ENCODE peak calls at places on chromosome 3, in seven cellular contexts. One of them, this sample, is unnamed.

GRCh38 chr3:132509506-132509905 is 87.6 kb upstream of the ACKR4 start:
- DNase-seq in lower lobe of right lung: no peak
- DNase-seq in colonic mucosa: no peak
- DNase-seq in cardiac muscle cell: no peak
- DNase-seq in astrocyte: no peak
- DNase-seq in A549: no peak
- DNase-seq in AG04450: no peak
- DNase-seq in this sample: no peak

GRCh38 chr3:40550168-40550567 is 25.4 kb downstream of the ZNF621 start:
- DNase-seq in A549: no peak
- DNase-seq in cardiac muscle cell: no peak
- DNase-seq in AG04450: no peak
- DNase-seq in lower lobe of right lung: no peak
- DNase-seq in colonic mucosa: no peak
- DNase-seq in astrocyte: no peak
- DNase-seq in this sample: no peak

GRCh38 chr3:182843478-182843877 is 50.2 kb downstream of the ATP11B start:
- DNase-seq in A549: no peak
- DNase-seq in colonic mucosa: no peak
- DNase-seq in cardiac muscle cell: no peak
- DNase-seq in lower lobe of right lung: no peak
- DNase-seq in AG04450: no peak
- DNase-seq in astrocyte: no peak
- DNase-seq in this sample: no peak

GRCh38 chr3:171190668-171191067 is 164.1 kb upstream of the SLC2A2 start:
- DNase-seq in A549: no peak
- DNase-seq in colonic mucosa: no peak
- DNase-seq in lower lobe of right lung: no peak
- DNase-seq in cardiac muscle cell: no peak
- DNase-seq in AG04450: no peak
- DNase-seq in astrocyte: peak; percentile 67
- DNase-seq in this sample: no peak

GRCh38 chr3:35070088-35070487 is 569.2 kb upstream of the ARPP21 start:
- DNase-seq in colonic mucosa: no peak
- DNase-seq in cardiac muscle cell: peak; percentile 46
- DNase-seq in A549: no peak
- DNase-seq in AG04450: no peak
- DNase-seq in astrocyte: no peak
- DNase-seq in lower lobe of right lung: no peak
- DNase-seq in this sample: no peak

GRCh38 chr3:18716101-18716500 is 291.0 kb upstream of the SATB1 start:
- DNase-seq in astrocyte: no peak
- DNase-seq in lower lobe of right lung: no peak
- DNase-seq in A549: no peak
- DNase-seq in cardiac muscle cell: no peak
- DNase-seq in colonic mucosa: no peak
- DNase-seq in AG04450: no peak
- DNase-seq in this sample: no peak

GRCh38 chr3:120072867-120073525 is 21.3 kb downstream of the GSK3B start:
- DNase-seq in colonic mucosa: no peak
- DNase-seq in AG04450: no peak
- DNase-seq in A549: peak; percentile 28
- DNase-seq in lower lobe of right lung: no peak
- DNase-seq in astrocyte: no peak
- DNase-seq in cardiac muscle cell: no peak
- DNase-seq in this sample: peak; percentile 16

GRCh38 chr3:20160230-20160629 is 25.8 kb downstream of the SGO1 start:
- DNase-seq in A549: no peak
- DNase-seq in lower lobe of right lung: no peak
- DNase-seq in colonic mucosa: no peak
- DNase-seq in cardiac muscle cell: no peak
- DNase-seq in astrocyte: no peak
- DNase-seq in AG04450: no peak
- DNase-seq in this sample: no peak

GRCh38 chr3:38367709-38368108 is 21.1 kb downstream of the XYLB start:
- DNase-seq in colonic mucosa: no peak
- DNase-seq in cardiac muscle cell: no peak
- DNase-seq in lower lobe of right lung: no peak
- DNase-seq in AG04450: no peak
- DNase-seq in A549: no peak
- DNase-seq in astrocyte: no peak
- DNase-seq in this sample: no peak

GRCh38 chr3:72520205-72520604 is 328.0 kb downstream of the SHQ1 start:
- DNase-seq in cardiac muscle cell: no peak
- DNase-seq in A549: no peak
- DNase-seq in astrocyte: no peak
- DNase-seq in colonic mucosa: no peak
- DNase-seq in lower lobe of right lung: no peak
- DNase-seq in AG04450: no peak
- DNase-seq in this sample: no peak

GRCh38 chr3:46624976-46625490 is 12.7 kb downstream of the FAM240A start:
- DNase-seq in colonic mucosa: no peak
- DNase-seq in lower lobe of right lung: no peak
- DNase-seq in A549: no peak
- DNase-seq in astrocyte: no peak
- DNase-seq in AG04450: no peak
- DNase-seq in cardiac muscle cell: no peak
- DNase-seq in this sample: no peak

GRCh38 chr3:50370594-50370993 is 11.3 kb upstream of the TMEM115 start:
- DNase-seq in AG04450: no peak
- DNase-seq in colonic mucosa: no peak
- DNase-seq in A549: peak; percentile 45
- DNase-seq in lower lobe of right lung: no peak
- DNase-seq in cardiac muscle cell: peak; percentile 50
- DNase-seq in astrocyte: no peak
- DNase-seq in this sample: peak; percentile 68

GRCh38 chr3:8324727-8325126 is 176.9 kb upstream of the LMCD1 start:
- DNase-seq in A549: peak; percentile 55
- DNase-seq in AG04450: no peak
- DNase-seq in cardiac muscle cell: peak; percentile 55
- DNase-seq in lower lobe of right lung: no peak
- DNase-seq in colonic mucosa: no peak
- DNase-seq in astrocyte: peak; percentile 30
- DNase-seq in this sample: peak; percentile 66

GRCh38 chr3:187165144-187165543 is 25.8 kb upstream of the RPL39L start:
- DNase-seq in astrocyte: peak; percentile 37
- DNase-seq in colonic mucosa: peak; percentile 35
- DNase-seq in A549: peak; percentile 53
- DNase-seq in AG04450: no peak
- DNase-seq in lower lobe of right lung: no peak
- DNase-seq in cardiac muscle cell: peak; percentile 84
- DNase-seq in this sample: peak; percentile 30

GRCh38 chr3:149654188-149654601 is 3.6 kb downstream of the WWTR1 start:
- DNase-seq in AG04450: no peak
- DNase-seq in cardiac muscle cell: no peak
- DNase-seq in lower lobe of right lung: no peak
- DNase-seq in astrocyte: peak; percentile 87
- DNase-seq in colonic mucosa: no peak
- DNase-seq in A549: no peak
- DNase-seq in this sample: no peak

GRCh38 chr3:53252105-53252946 is 3.5 kb downstream of the TKT start:
- DNase-seq in cardiac muscle cell: no peak
- DNase-seq in lower lobe of right lung: peak; percentile 65
- DNase-seq in A549: no peak
- DNase-seq in astrocyte: peak; percentile 18
- DNase-seq in AG04450: no peak
- DNase-seq in colonic mucosa: no peak
- DNase-seq in this sample: no peak

GRCh38 chr3:134699141-134699711 is 48.4 kb upstream of the KY start:
- DNase-seq in A549: no peak
- DNase-seq in astrocyte: no peak
- DNase-seq in colonic mucosa: no peak
- DNase-seq in lower lobe of right lung: no peak
- DNase-seq in cardiac muscle cell: no peak
- DNase-seq in AG04450: no peak
- DNase-seq in this sample: no peak

GRCh38 chr3:51393096-51393495 is 2.0 kb downstream of the RBM15B start:
- DNase-seq in cardiac muscle cell: no peak
- DNase-seq in lower lobe of right lung: no peak
- DNase-seq in A549: no peak
- DNase-seq in astrocyte: no peak
- DNase-seq in colonic mucosa: no peak
- DNase-seq in AG04450: no peak
- DNase-seq in this sample: no peak

GRCh38 chr3:30145281-30145680 is 461.1 kb upstream of the TGFBR2 start:
- DNase-seq in astrocyte: no peak
- DNase-seq in AG04450: no peak
- DNase-seq in lower lobe of right lung: no peak
- DNase-seq in cardiac muscle cell: no peak
- DNase-seq in colonic mucosa: no peak
- DNase-seq in A549: no peak
- DNase-seq in this sample: no peak

GRCh38 chr3:164004205-164004604 is 1074.1 kb downstream of the SI start:
- DNase-seq in cardiac muscle cell: no peak
- DNase-seq in lower lobe of right lung: no peak
- DNase-seq in astrocyte: no peak
- DNase-seq in A549: no peak
- DNase-seq in colonic mucosa: no peak
- DNase-seq in AG04450: no peak
- DNase-seq in this sample: no peak

GRCh38 chr3:150080058-150080730 is 109.5 kb upstream of the PFN2 start:
- DNase-seq in colonic mucosa: no peak
- DNase-seq in lower lobe of right lung: no peak
- DNase-seq in cardiac muscle cell: no peak
- DNase-seq in AG04450: no peak
- DNase-seq in A549: no peak
- DNase-seq in astrocyte: no peak
- DNase-seq in this sample: no peak

GRCh38 chr3:52490938-52491526 is 4.1 kb upstream of the STAB1 start:
- DNase-seq in astrocyte: peak; percentile 33
- DNase-seq in A549: no peak
- DNase-seq in AG04450: no peak
- DNase-seq in cardiac muscle cell: no peak
- DNase-seq in colonic mucosa: no peak
- DNase-seq in lower lobe of right lung: no peak
- DNase-seq in this sample: no peak

DNA sequence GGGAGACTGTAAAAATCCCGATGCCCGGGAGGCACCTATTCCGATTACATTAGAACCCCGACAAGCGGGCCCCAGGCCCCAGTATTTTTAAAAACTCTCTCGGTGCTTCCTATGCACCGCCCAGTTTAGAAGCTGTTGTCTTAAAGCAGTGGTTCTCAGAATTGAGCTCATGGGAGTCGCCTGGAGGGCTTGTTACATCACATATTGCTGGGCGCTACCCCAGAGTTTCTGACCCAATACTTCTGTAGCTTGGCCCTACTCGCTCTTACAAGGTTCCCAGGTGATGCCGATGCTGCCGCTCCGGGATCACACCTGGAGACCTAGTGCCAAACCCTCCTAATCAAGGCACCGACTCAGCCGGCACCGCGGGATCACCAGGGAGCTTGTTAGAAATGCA is 35.2 kb downstream of the CPN2 start:
- DNase-seq in A549: peak; percentile 33
- DNase-seq in lower lobe of right lung: no peak
- DNase-seq in colonic mucosa: no peak
- DNase-seq in AG04450: no peak
- DNase-seq in astrocyte: peak; percentile 37
- DNase-seq in cardiac muscle cell: no peak
- DNase-seq in this sample: no peak
- H3K4me3 ChIP-seq in A549: peak overlapping the region; percentile 43
- H3K4me3 ChIP-seq in lower lobe of right lung: peak overlapping the region; percentile 56
- H3K4me3 ChIP-seq in colonic mucosa: no peak overlapping the region
- H3K4me3 ChIP-seq in AG04450: peak overlapping the region; percentile 1
- H3K4me3 ChIP-seq in astrocyte: peak overlapping the region; percentile 50
- H3K4me3 ChIP-seq in cardiac muscle cell: peak overlapping the region; percentile 20
- H3K4me3 ChIP-seq in this sample: no peak overlapping the region

GRCh38 chr3:126996905-126997304 is 14.0 kb downstream of the PLXNA1 start:
- DNase-seq in cardiac muscle cell: no peak
- DNase-seq in astrocyte: peak; percentile 47
- DNase-seq in A549: no peak
- DNase-seq in AG04450: no peak
- DNase-seq in colonic mucosa: no peak
- DNase-seq in lower lobe of right lung: no peak
- DNase-seq in this sample: no peak
- TF ChIP-seq CTCF in cardiac muscle cell: no peak
- TF ChIP-seq CTCF in astrocyte: no peak
- TF ChIP-seq CTCF in A549: no peak
- TF ChIP-seq CTCF in AG04450: no peak
- TF ChIP-seq CTCF in colonic mucosa: no peak
- TF ChIP-seq CTCF in lower lobe of right lung: no peak
- TF ChIP-seq CTCF in this sample: no peak

DNA sequence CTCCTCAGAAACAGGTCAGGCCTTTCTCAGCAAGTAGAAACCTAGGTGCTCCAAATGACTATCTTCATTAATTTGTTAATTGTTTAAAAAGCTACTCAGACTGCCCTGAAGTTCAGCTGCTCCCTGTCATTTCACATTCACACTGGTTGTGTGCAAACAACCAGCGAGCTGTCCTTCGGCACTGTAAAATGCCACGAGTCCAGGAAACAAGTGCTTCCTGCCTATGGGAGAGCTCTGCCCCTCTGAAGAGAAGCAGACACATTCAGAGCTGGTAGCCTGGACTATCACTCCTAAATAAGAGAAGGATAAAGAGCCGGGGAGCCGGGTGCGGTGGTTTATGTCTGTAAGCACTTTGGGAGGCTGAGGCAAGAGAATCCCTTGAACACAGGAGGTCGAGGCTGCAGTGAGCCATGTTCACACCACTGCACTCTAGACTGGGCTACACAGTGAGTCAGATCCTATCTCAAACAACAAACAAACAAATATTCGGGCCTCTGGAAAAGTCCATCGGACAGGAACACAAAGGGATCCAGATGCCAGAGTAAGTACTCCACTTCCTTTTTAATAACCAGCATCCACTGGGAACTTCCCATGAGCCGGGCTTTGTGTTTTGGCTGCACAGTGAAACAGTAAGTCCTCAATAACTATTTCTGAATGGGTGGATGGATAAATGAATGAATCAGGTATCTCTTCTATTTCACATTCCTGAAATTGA is 114.4 kb upstream of the WNT5A start:
- DNase-seq in astrocyte: no peak
- DNase-seq in cardiac muscle cell: peak; percentile 57
- DNase-seq in lower lobe of right lung: no peak
- DNase-seq in AG04450: no peak
- DNase-seq in colonic mucosa: no peak
- DNase-seq in A549: no peak
- DNase-seq in this sample: no peak
- H3K4me3 ChIP-seq in astrocyte: no peak overlapping the region
- H3K4me3 ChIP-seq in cardiac muscle cell: no peak overlapping the region
- H3K4me3 ChIP-seq in lower lobe of right lung: no peak overlapping the region
- H3K4me3 ChIP-seq in AG04450: no peak overlapping the region
- H3K4me3 ChIP-seq in colonic mucosa: no peak overlapping the region
- H3K4me3 ChIP-seq in A549: no peak overlapping the region
- H3K4me3 ChIP-seq in this sample: no peak overlapping the region

GRCh38 chr3:196596355-196596754 is 27.9 kb downstream of the FBXO45 start:
- DNase-seq in A549: no peak
- DNase-seq in lower lobe of right lung: no peak
- DNase-seq in cardiac muscle cell: peak; percentile 2
- DNase-seq in colonic mucosa: no peak
- DNase-seq in astrocyte: no peak
- DNase-seq in AG04450: no peak
- DNase-seq in this sample: no peak
- TF ChIP-seq CTCF in A549: no peak
- TF ChIP-seq CTCF in lower lobe of right lung: no peak
- TF ChIP-seq CTCF in cardiac muscle cell: no peak
- TF ChIP-seq CTCF in colonic mucosa: no peak
- TF ChIP-seq CTCF in astrocyte: no peak
- TF ChIP-seq CTCF in AG04450: no peak
- TF ChIP-seq CTCF in this sample: no peak

GRCh38 chr3:66344846-66345578 is 124.2 kb downstream of the SLC25A26 start:
- DNase-seq in AG04450: no peak
- DNase-seq in cardiac muscle cell: no peak
- DNase-seq in lower lobe of right lung: no peak
- DNase-seq in astrocyte: no peak
- DNase-seq in A549: no peak
- DNase-seq in colonic mucosa: peak; percentile 34
- DNase-seq in this sample: no peak
- H3K4me3 ChIP-seq in AG04450: no peak overlapping the region
- H3K4me3 ChIP-seq in cardiac muscle cell: no peak overlapping the region
- H3K4me3 ChIP-seq in lower lobe of right lung: no peak overlapping the region
- H3K4me3 ChIP-seq in astrocyte: no peak overlapping the region
- H3K4me3 ChIP-seq in A549: no peak overlapping the region
- H3K4me3 ChIP-seq in colonic mucosa: no peak overlapping the region
- H3K4me3 ChIP-seq in this sample: no peak overlapping the region